ENCODE peak calls at places on chromosomes 3 and 15, in nine cellular contexts. Y is HL-60, I is AG04450, L is B cell, R is K562, Q is left ventricle myocardium inferior, H is hepatocyte, Z is WTC11, W is omental fat pad. M is an unnamed sample.

GRCh38 chr3:47932431-47932830 is 83.8 kb downstream of the MAP4 start:
- DNase-seq in Y (no peak), I (no peak), L (no peak), R (no peak), Q (no peak), H (no peak), Z (no peak), W (no peak), M (no peak)

GRCh38 chr3:45992820-45993219 is 2.8 kb downstream of the FYCO1 start:
- DNase-seq in Y (peak), I (no peak), L (no peak), R (no peak), Q (no peak), H (no peak), Z (no peak), W (no peak), M (no peak)

GRCh38 chr3:190972840-190973270 is 110.4 kb upstream of the GMNC start:
- DNase-seq in Y (no peak), I (no peak), L (no peak), R (no peak), Q (no peak), H (peak), Z (no peak), W (no peak), M (no peak)

GRCh38 chr3:42306499-42306898 is 40.5 kb upstream of the CCK start:
- DNase-seq in Y (no peak), I (no peak), L (no peak), R (no peak), Q (no peak), H (no peak), Z (no peak), W (no peak), M (no peak)

GRCh38 chr3:182683335-182684257 is 109.7 kb upstream of the ATP11B start:
- DNase-seq in Y (peak), I (peak), L (peak), R (peak), Q (peak), H (peak), Z (peak), W (peak), M (peak)

GRCh38 chr3:38992117-38992779 is 59.5 kb downstream of the SCN11A start:
- DNase-seq in Y (no peak), I (peak), L (no peak), R (no peak), Q (no peak), H (no peak), Z (no peak), W (no peak), M (no peak)

GRCh38 chr3:88093266-88093665 is 34.2 kb downstream of the ZNF654 start:
- DNase-seq in Y (no peak), I (no peak), L (no peak), R (no peak), Q (no peak), H (no peak), Z (no peak), W (no peak), M (no peak)

GRCh38 chr3:191790934-191791333 is 330.0 kb downstream of the PYDC2 start:
- DNase-seq in Y (no peak), I (no peak), L (no peak), R (no peak), Q (no peak), H (no peak), Z (no peak), W (no peak), M (no peak)

GRCh38 chr3:124297062-124297980 is 305.4 kb upstream of the ROPN1 start:
- DNase-seq in Y (no peak), I (no peak), L (no peak), R (no peak), Q (no peak), H (no peak), Z (no peak), W (no peak), M (no peak)

GRCh38 chr3:38297947-38298711 is 16.0 kb downstream of the SLC22A14 start:
- DNase-seq in Y (no peak), I (no peak), L (no peak), R (no peak), Q (no peak), H (no peak), Z (no peak), W (no peak), M (no peak)

GRCh38 chr15:64044315-64045105 is 1.8 kb downstream of the DAPK2 start:
- DNase-seq in Y (peak), I (no peak), L (peak), R (no peak), Q (no peak), H (no peak), Z (no peak), W (no peak), M (no peak)

GRCh38 chr3:13378155-13378554 is 42.0 kb downstream of the NUP210 start:
- DNase-seq in Y (no peak), I (no peak), L (no peak), R (no peak), Q (no peak), H (no peak), Z (no peak), W (no peak), M (no peak)

GRCh38 chr3:126523745-126524428 is at the start of gene CHST13:
- DNase-seq in Y (peak), I (no peak), L (no peak), R (peak), Q (peak), H (peak), Z (peak), W (no peak), M (peak)

GRCh38 chr3:194132465-194133358 is 3.2 kb upstream of the HES1 start:
- DNase-seq in Y (no peak), I (no peak), L (no peak), R (no peak), Q (no peak), H (peak), Z (no peak), W (no peak), M (no peak)

GRCh38 chr3:4826237-4827100 is 152.8 kb upstream of the BHLHE40 start:
- DNase-seq in Y (no peak), I (no peak), L (no peak), R (no peak), Q (peak), H (no peak), Z (no peak), W (no peak), M (no peak)

GRCh38 chr3:132652640-132653270 is 6.9 kb downstream of the ACAD11 start:
- DNase-seq in Y (no peak), I (no peak), L (no peak), R (no peak), Q (no peak), H (no peak), Z (no peak), W (no peak), M (no peak)

GRCh38 chr3:59245300-59245878 is 195.6 kb upstream of the CFAP20DC start:
- DNase-seq in Y (no peak), I (no peak), L (no peak), R (no peak), Q (no peak), H (no peak), Z (no peak), W (no peak), M (no peak)

GRCh38 chr3:25897019-25897418 is 107.1 kb downstream of the OXSM start:
- DNase-seq in Y (no peak), I (no peak), L (no peak), R (peak), Q (no peak), H (peak), Z (peak), W (no peak), M (peak)

GRCh38 chr15:71342658-71343057 is 227.4 kb downstream of the THSD4 start:
- DNase-seq in Y (no peak), I (no peak), L (no peak), R (no peak), Q (no peak), H (no peak), Z (no peak), W (no peak), M (no peak)
- TF ChIP-seq CTCF in Y (no peak), I (no peak), L (no peak), R (no peak), Q (no peak), H (no peak), Z (no peak), W (no peak), M (no peak)

GRCh38 chr15:95267476-95267875 is 1036.1 kb downstream of the MCTP2 start:
- DNase-seq in Y (no peak), I (no peak), L (no peak), R (no peak), Q (no peak), H (no peak), Z (no peak), W (no peak), M (no peak)
- TF ChIP-seq CTCF in Y (no peak), I (no peak), L (no peak), R (no peak), Q (no peak), H (no peak), Z (no peak), W (no peak), M (no peak)

DNA sequence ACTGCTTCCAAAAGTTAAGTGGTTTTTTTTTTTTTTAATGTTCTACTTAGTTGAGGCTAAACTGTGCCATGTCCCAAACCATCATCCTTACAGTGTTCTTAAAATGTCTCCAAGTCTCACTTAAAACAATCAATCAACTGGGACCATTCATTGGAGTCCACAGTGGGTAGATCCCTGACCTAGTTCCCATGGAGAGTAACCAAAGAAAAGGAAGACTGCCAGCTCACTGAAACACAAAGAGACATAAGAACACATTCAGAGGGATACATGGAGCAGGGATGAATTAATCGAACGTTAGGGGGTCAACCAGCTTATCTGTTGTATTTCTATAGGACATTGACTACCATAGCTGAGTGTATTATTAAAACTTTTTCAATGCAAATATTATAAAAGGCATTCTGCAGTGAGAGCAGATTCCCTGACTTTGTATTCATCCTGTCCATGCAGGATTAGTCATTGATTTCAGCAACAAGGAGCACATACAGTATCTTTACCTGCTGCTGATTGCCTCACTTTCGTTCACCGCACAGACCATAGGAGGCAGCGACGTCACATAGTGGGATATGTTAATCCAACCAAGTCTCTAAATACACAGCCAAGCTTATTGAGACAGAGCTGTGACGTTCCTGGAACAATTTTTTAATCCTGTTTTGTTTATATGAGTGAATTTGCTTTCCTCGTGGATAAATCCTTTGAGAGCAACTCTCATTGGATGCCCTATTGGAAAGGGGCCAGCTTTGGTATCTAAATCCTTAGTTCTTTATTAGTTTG is 365.0 kb upstream of the RBMS3 start:
- DNase-seq in Y (peak), I (peak), L (no peak), R (no peak), Q (no peak), H (peak), Z (peak), W (no peak), M (peak)
- TF ChIP-seq CTCF in Y (no peak), I (peak), L (no peak), R (no peak), Q (no peak), H (no peak), Z (no peak), W (no peak), M (peak)

GRCh38 chr15:100735654-100736053 is 133.3 kb downstream of the ASB7 start:
- DNase-seq in Y (no peak), I (no peak), L (no peak), R (no peak), Q (no peak), H (no peak), Z (no peak), W (no peak), M (no peak)
- TF ChIP-seq CTCF in Y (no peak), I (no peak), L (no peak), R (no peak), Q (no peak), H (no peak), Z (no peak), W (no peak), M (no peak)

M was measured in WERI-Rb-1.